ENCODE peak calls at places on chromosomes 11 and 22, in nine cellular contexts. One of them, this sample, is unnamed.

GRCh38 chr22:49101873-49102272 is 725.8 kb downstream of the BRD1 start:
- DNase-seq in psoas muscle: no peak
- DNase-seq in HL-60: no peak
- DNase-seq in right atrium auricular region: no peak
- DNase-seq in brain microvascular endothelial cell: no peak
- DNase-seq in transverse colon: no peak
- DNase-seq in thoracic aorta: no peak
- DNase-seq in activated CD8-positive, alpha-beta T cell treated with anti-CD3 and anti-CD28 coated beads for 36 hours: no peak
- DNase-seq in foreskin keratinocyte: no peak
- DNase-seq in this sample: no peak

GRCh38 chr11:101453682-101454081 is 130.1 kb downstream of the TRPC6 start:
- DNase-seq in right atrium auricular region: no peak
- DNase-seq in psoas muscle: no peak
- DNase-seq in brain microvascular endothelial cell: peak
- DNase-seq in activated CD8-positive, alpha-beta T cell treated with anti-CD3 and anti-CD28 coated beads for 36 hours: no peak
- DNase-seq in thoracic aorta: no peak
- DNase-seq in foreskin keratinocyte: peak
- DNase-seq in transverse colon: no peak
- DNase-seq in HL-60: no peak
- DNase-seq in this sample: no peak

GRCh38 chr11:112302226-112302868 is 41.7 kb upstream of the PLET1 start:
- DNase-seq in thoracic aorta: no peak
- DNase-seq in psoas muscle: no peak
- DNase-seq in foreskin keratinocyte: no peak
- DNase-seq in activated CD8-positive, alpha-beta T cell treated with anti-CD3 and anti-CD28 coated beads for 36 hours: no peak
- DNase-seq in transverse colon: no peak
- DNase-seq in brain microvascular endothelial cell: peak
- DNase-seq in HL-60: no peak
- DNase-seq in right atrium auricular region: peak
- DNase-seq in this sample: no peak

GRCh38 chr11:34468209-34468841 is 29.6 kb downstream of the CAT start:
- DNase-seq in brain microvascular endothelial cell: peak
- DNase-seq in foreskin keratinocyte: peak
- DNase-seq in activated CD8-positive, alpha-beta T cell treated with anti-CD3 and anti-CD28 coated beads for 36 hours: peak
- DNase-seq in HL-60: peak
- DNase-seq in psoas muscle: no peak
- DNase-seq in thoracic aorta: no peak
- DNase-seq in transverse colon: peak
- DNase-seq in right atrium auricular region: no peak
- DNase-seq in this sample: no peak

GRCh38 chr11:128297111-128297651 is 290.2 kb downstream of the ETS1 start:
- DNase-seq in psoas muscle: no peak
- DNase-seq in right atrium auricular region: no peak
- DNase-seq in HL-60: no peak
- DNase-seq in brain microvascular endothelial cell: no peak
- DNase-seq in thoracic aorta: no peak
- DNase-seq in activated CD8-positive, alpha-beta T cell treated with anti-CD3 and anti-CD28 coated beads for 36 hours: peak
- DNase-seq in transverse colon: no peak
- DNase-seq in foreskin keratinocyte: no peak
- DNase-seq in this sample: no peak

GRCh38 chr11:16242806-16243205 is 113.5 kb downstream of the SOX6 start:
- DNase-seq in foreskin keratinocyte: no peak
- DNase-seq in right atrium auricular region: no peak
- DNase-seq in transverse colon: no peak
- DNase-seq in psoas muscle: no peak
- DNase-seq in brain microvascular endothelial cell: no peak
- DNase-seq in thoracic aorta: no peak
- DNase-seq in activated CD8-positive, alpha-beta T cell treated with anti-CD3 and anti-CD28 coated beads for 36 hours: no peak
- DNase-seq in HL-60: no peak
- DNase-seq in this sample: no peak

GRCh38 chr11:60971520-60971919 is at the start of gene CD6:
- DNase-seq in foreskin keratinocyte: no peak
- DNase-seq in thoracic aorta: no peak
- DNase-seq in transverse colon: peak
- DNase-seq in psoas muscle: no peak
- DNase-seq in HL-60: no peak
- DNase-seq in right atrium auricular region: no peak
- DNase-seq in activated CD8-positive, alpha-beta T cell treated with anti-CD3 and anti-CD28 coated beads for 36 hours: peak
- DNase-seq in brain microvascular endothelial cell: no peak
- DNase-seq in this sample: no peak

GRCh38 chr11:75268626-75269366 is 28.2 kb downstream of the TPBGL start:
- DNase-seq in brain microvascular endothelial cell: no peak
- DNase-seq in HL-60: no peak
- DNase-seq in right atrium auricular region: no peak
- DNase-seq in thoracic aorta: no peak
- DNase-seq in transverse colon: peak
- DNase-seq in psoas muscle: no peak
- DNase-seq in activated CD8-positive, alpha-beta T cell treated with anti-CD3 and anti-CD28 coated beads for 36 hours: no peak
- DNase-seq in foreskin keratinocyte: no peak
- DNase-seq in this sample: peak

GRCh38 chr22:21015051-21016006 is at the start of gene P2RX6:
- DNase-seq in HL-60: no peak
- DNase-seq in psoas muscle: peak
- DNase-seq in brain microvascular endothelial cell: peak
- DNase-seq in thoracic aorta: no peak
- DNase-seq in activated CD8-positive, alpha-beta T cell treated with anti-CD3 and anti-CD28 coated beads for 36 hours: no peak
- DNase-seq in right atrium auricular region: no peak
- DNase-seq in foreskin keratinocyte: no peak
- DNase-seq in transverse colon: no peak
- DNase-seq in this sample: no peak

GRCh38 chr11:30758012-30758411 is 171.9 kb upstream of the MPPED2 start:
- DNase-seq in HL-60: no peak
- DNase-seq in activated CD8-positive, alpha-beta T cell treated with anti-CD3 and anti-CD28 coated beads for 36 hours: peak
- DNase-seq in right atrium auricular region: no peak
- DNase-seq in brain microvascular endothelial cell: no peak
- DNase-seq in transverse colon: no peak
- DNase-seq in thoracic aorta: no peak
- DNase-seq in foreskin keratinocyte: no peak
- DNase-seq in psoas muscle: no peak
- DNase-seq in this sample: no peak

GRCh38 chr11:578276-579035 is 2.2 kb downstream of the PHRF1 start:
- DNase-seq in right atrium auricular region: no peak
- DNase-seq in psoas muscle: no peak
- DNase-seq in HL-60: no peak
- DNase-seq in activated CD8-positive, alpha-beta T cell treated with anti-CD3 and anti-CD28 coated beads for 36 hours: no peak
- DNase-seq in transverse colon: no peak
- DNase-seq in foreskin keratinocyte: no peak
- DNase-seq in brain microvascular endothelial cell: no peak
- DNase-seq in thoracic aorta: no peak
- DNase-seq in this sample: no peak

GRCh38 chr11:108009497-108010360 is 1.0 kb downstream of the CUL5 start:
- DNase-seq in psoas muscle: no peak
- DNase-seq in thoracic aorta: no peak
- DNase-seq in HL-60: no peak
- DNase-seq in right atrium auricular region: no peak
- DNase-seq in transverse colon: no peak
- DNase-seq in foreskin keratinocyte: no peak
- DNase-seq in brain microvascular endothelial cell: peak
- DNase-seq in activated CD8-positive, alpha-beta T cell treated with anti-CD3 and anti-CD28 coated beads for 36 hours: no peak
- DNase-seq in this sample: peak

GRCh38 chr11:84146826-84147225 is 860.7 kb upstream of the CCDC90B start:
- DNase-seq in right atrium auricular region: no peak
- DNase-seq in activated CD8-positive, alpha-beta T cell treated with anti-CD3 and anti-CD28 coated beads for 36 hours: no peak
- DNase-seq in brain microvascular endothelial cell: no peak
- DNase-seq in foreskin keratinocyte: no peak
- DNase-seq in thoracic aorta: no peak
- DNase-seq in HL-60: no peak
- DNase-seq in transverse colon: no peak
- DNase-seq in psoas muscle: no peak
- DNase-seq in this sample: no peak
- TF ChIP-seq CTCF in right atrium auricular region: no peak
- TF ChIP-seq CTCF in activated CD8-positive, alpha-beta T cell treated with anti-CD3 and anti-CD28 coated beads for 36 hours: no peak
- TF ChIP-seq CTCF in brain microvascular endothelial cell: no peak
- TF ChIP-seq CTCF in foreskin keratinocyte: no peak
- TF ChIP-seq CTCF in thoracic aorta: no peak
- TF ChIP-seq CTCF in HL-60: no peak
- TF ChIP-seq CTCF in transverse colon: no peak
- TF ChIP-seq CTCF in psoas muscle: no peak
- TF ChIP-seq CTCF in this sample: no peak

GRCh38 chr11:69592986-69593385 is 48.0 kb upstream of the CCND1 start:
- DNase-seq in brain microvascular endothelial cell: no peak
- DNase-seq in HL-60: no peak
- DNase-seq in transverse colon: no peak
- DNase-seq in thoracic aorta: no peak
- DNase-seq in psoas muscle: no peak
- DNase-seq in foreskin keratinocyte: no peak
- DNase-seq in activated CD8-positive, alpha-beta T cell treated with anti-CD3 and anti-CD28 coated beads for 36 hours: no peak
- DNase-seq in right atrium auricular region: no peak
- DNase-seq in this sample: no peak

GRCh38 chr11:69587454-69588081 is 53.4 kb upstream of the CCND1 start:
- DNase-seq in brain microvascular endothelial cell: peak
- DNase-seq in transverse colon: no peak
- DNase-seq in activated CD8-positive, alpha-beta T cell treated with anti-CD3 and anti-CD28 coated beads for 36 hours: no peak
- DNase-seq in foreskin keratinocyte: peak
- DNase-seq in HL-60: no peak
- DNase-seq in thoracic aorta: no peak
- DNase-seq in right atrium auricular region: no peak
- DNase-seq in psoas muscle: no peak
- DNase-seq in this sample: no peak

GRCh38 chr11:69584160-69584559 is 56.8 kb upstream of the CCND1 start:
- DNase-seq in thoracic aorta: no peak
- DNase-seq in right atrium auricular region: no peak
- DNase-seq in foreskin keratinocyte: no peak
- DNase-seq in brain microvascular endothelial cell: no peak
- DNase-seq in psoas muscle: no peak
- DNase-seq in transverse colon: no peak
- DNase-seq in HL-60: no peak
- DNase-seq in activated CD8-positive, alpha-beta T cell treated with anti-CD3 and anti-CD28 coated beads for 36 hours: no peak
- DNase-seq in this sample: no peak

GRCh38 chr11:69585385-69585784 is 55.6 kb upstream of the CCND1 start:
- DNase-seq in thoracic aorta: no peak
- DNase-seq in foreskin keratinocyte: no peak
- DNase-seq in brain microvascular endothelial cell: no peak
- DNase-seq in activated CD8-positive, alpha-beta T cell treated with anti-CD3 and anti-CD28 coated beads for 36 hours: no peak
- DNase-seq in right atrium auricular region: no peak
- DNase-seq in psoas muscle: no peak
- DNase-seq in HL-60: no peak
- DNase-seq in transverse colon: no peak
- DNase-seq in this sample: no peak

DNA sequence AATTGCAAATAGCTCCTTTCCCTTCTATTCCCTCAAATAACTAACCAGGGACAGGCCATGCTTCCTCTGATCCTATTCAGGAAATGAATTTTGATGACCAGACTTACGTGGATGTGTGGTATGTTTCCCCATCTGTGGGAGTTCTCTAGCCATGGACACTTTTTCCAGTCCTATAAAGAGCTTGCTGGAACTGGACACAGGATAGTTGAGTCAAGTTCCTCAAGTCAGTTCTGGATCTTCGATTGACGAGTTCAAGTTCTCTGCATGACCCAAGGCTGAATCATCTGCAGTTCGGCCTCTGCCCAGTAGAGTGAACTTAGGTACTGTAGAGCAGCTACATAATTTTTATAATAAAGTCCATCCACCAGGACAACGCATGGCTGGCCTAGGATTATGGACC is 52.7 kb upstream of the CCND1 start:
- DNase-seq in activated CD8-positive, alpha-beta T cell treated with anti-CD3 and anti-CD28 coated beads for 36 hours: no peak
- DNase-seq in foreskin keratinocyte: peak
- DNase-seq in thoracic aorta: no peak
- DNase-seq in brain microvascular endothelial cell: peak
- DNase-seq in HL-60: no peak
- DNase-seq in right atrium auricular region: no peak
- DNase-seq in transverse colon: no peak
- DNase-seq in psoas muscle: no peak
- DNase-seq in this sample: no peak
- TF ChIP-seq CTCF in activated CD8-positive, alpha-beta T cell treated with anti-CD3 and anti-CD28 coated beads for 36 hours: no peak
- TF ChIP-seq CTCF in foreskin keratinocyte: peak
- TF ChIP-seq CTCF in thoracic aorta: no peak
- TF ChIP-seq CTCF in brain microvascular endothelial cell: peak
- TF ChIP-seq CTCF in HL-60: no peak
- TF ChIP-seq CTCF in right atrium auricular region: no peak
- TF ChIP-seq CTCF in transverse colon: no peak
- TF ChIP-seq CTCF in psoas muscle: no peak
- TF ChIP-seq CTCF in this sample: peak

DNA sequence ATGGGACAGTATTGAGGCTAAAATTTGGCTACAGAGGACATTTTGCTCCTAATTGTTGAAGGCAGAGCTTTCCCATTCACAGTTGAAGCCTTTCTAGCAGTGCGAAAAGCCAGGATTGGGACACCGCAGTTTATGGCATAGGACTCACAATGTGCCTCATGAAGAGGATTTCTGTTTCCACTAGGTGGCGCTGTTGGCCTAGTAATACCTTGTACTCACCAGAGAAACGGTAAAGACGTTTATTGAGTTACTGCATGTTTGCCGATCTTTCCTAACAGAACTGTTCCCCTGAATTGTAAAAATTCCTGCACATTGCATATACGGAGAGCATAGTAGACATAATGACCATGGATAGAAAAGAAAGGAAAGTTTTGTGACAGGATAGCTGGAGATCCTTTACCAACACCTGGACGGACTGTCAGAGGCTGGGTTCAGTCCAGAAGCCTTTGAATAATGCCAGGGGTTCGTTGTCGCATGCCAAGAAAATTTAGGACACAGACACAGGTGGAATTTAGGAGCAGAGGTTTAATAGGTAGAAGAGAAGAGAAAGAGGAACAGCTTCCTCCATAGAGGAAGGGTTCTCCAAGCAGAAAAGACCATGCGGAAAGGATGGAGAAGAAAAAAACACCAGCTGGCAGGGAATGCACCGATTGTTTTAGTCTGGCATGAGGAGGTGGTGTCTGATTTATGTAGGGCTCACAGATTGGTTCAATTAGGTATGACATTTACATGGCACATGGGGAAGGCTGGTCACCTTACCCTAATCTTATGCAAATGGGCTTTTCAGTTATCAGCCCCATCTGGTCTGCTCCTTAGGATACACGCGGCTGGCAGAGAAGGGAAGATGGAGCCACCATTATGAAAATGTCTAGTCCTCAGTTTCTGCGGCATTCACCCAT is 10.8 kb upstream of the OR51D1 start:
- DNase-seq in psoas muscle: no peak
- DNase-seq in brain microvascular endothelial cell: peak
- DNase-seq in activated CD8-positive, alpha-beta T cell treated with anti-CD3 and anti-CD28 coated beads for 36 hours: peak
- DNase-seq in foreskin keratinocyte: peak
- DNase-seq in thoracic aorta: no peak
- DNase-seq in HL-60: peak
- DNase-seq in right atrium auricular region: no peak
- DNase-seq in transverse colon: peak
- DNase-seq in this sample: no peak
- TF ChIP-seq CTCF in psoas muscle: peak
- TF ChIP-seq CTCF in brain microvascular endothelial cell: peak
- TF ChIP-seq CTCF in activated CD8-positive, alpha-beta T cell treated with anti-CD3 and anti-CD28 coated beads for 36 hours: peak
- TF ChIP-seq CTCF in foreskin keratinocyte: peak
- TF ChIP-seq CTCF in thoracic aorta: peak
- TF ChIP-seq CTCF in HL-60: peak
- TF ChIP-seq CTCF in right atrium auricular region: peak
- TF ChIP-seq CTCF in transverse colon: peak
- TF ChIP-seq CTCF in this sample: peak

DNA sequence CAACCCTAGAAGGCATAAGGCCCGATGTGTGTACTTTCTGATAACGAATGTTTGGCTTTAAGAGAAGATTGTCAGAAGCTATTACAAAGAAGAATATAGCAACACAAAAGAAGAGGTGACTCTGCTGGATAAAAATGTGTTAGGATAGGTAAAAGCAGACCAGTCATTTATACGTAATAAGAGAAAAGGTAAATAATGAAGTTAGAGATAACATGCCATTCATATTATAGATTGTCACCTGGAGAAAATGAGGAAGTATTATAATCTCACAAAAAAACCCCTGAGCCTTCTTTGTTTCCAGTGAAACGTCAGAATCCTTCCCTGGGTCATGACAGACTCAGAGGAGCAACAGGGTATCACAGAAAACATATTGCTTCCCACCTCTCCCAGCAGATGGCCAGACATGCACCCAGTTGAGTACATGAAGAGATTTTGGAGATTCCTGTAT is 36.1 kb downstream of the PPFIA1 start:
- DNase-seq in foreskin keratinocyte: no peak
- DNase-seq in thoracic aorta: no peak
- DNase-seq in right atrium auricular region: no peak
- DNase-seq in activated CD8-positive, alpha-beta T cell treated with anti-CD3 and anti-CD28 coated beads for 36 hours: no peak
- DNase-seq in HL-60: no peak
- DNase-seq in brain microvascular endothelial cell: no peak
- DNase-seq in psoas muscle: no peak
- DNase-seq in transverse colon: no peak
- DNase-seq in this sample: no peak
- TF ChIP-seq CTCF in foreskin keratinocyte: peak
- TF ChIP-seq CTCF in thoracic aorta: no peak
- TF ChIP-seq CTCF in right atrium auricular region: no peak
- TF ChIP-seq CTCF in activated CD8-positive, alpha-beta T cell treated with anti-CD3 and anti-CD28 coated beads for 36 hours: no peak
- TF ChIP-seq CTCF in HL-60: no peak
- TF ChIP-seq CTCF in brain microvascular endothelial cell: no peak
- TF ChIP-seq CTCF in psoas muscle: no peak
- TF ChIP-seq CTCF in transverse colon: no peak
- TF ChIP-seq CTCF in this sample: no peak

This sample was measured in chondrocyte.